ENCODE peak calls at places on chromosomes 1 and 21, in six cellular contexts. O is NCI-H774; H is tibial artery; S is NCI-H2081; R is activated gamma-delta T cell treated with anti-CD3 and anti-CD28 coated beads, Interleukin-2, amount 50 U/mL, for 16 hours; W is NCI-H1436. L is an unnamed sample.

GRCh38 chr21:26782754-26783153 is 62.5 kb downstream of the ADAMTS1 start:
- DNase-seq in O (no peak), H (no peak), S (no peak), R (no peak), W (no peak), L (no peak)

GRCh38 chr1:243179714-243180113 is 75.4 kb downstream of the CEP170 start:
- DNase-seq in O (no peak), H (no peak), S (no peak), R (no peak), W (peak; percentile 67), L (no peak)

GRCh38 chr1:201583663-201584062 is 44.7 kb downstream of the NAV1 start:
- DNase-seq in O (no peak), H (no peak), S (no peak), R (no peak), W (no peak), L (no peak)

GRCh38 chr1:185759061-185759460 is 24.9 kb downstream of the HMCN1 start:
- DNase-seq in O (no peak), H (no peak), S (no peak), R (no peak), W (no peak), L (no peak)

GRCh38 chr21:17257784-17258183 is 255.1 kb upstream of the CXADR start:
- DNase-seq in O (no peak), H (no peak), S (no peak), R (no peak), W (no peak), L (no peak)

GRCh38 chr1:170010443-170010842 is 64.1 kb downstream of the KIFAP3 start:
- DNase-seq in O (no peak), H (peak; percentile 51), S (no peak), R (no peak), W (peak; percentile 6), L (no peak)

GRCh38 chr1:212007896-212008295 is 27.5 kb downstream of the INTS7 start:
- DNase-seq in O (no peak), H (no peak), S (no peak), R (no peak), W (no peak), L (no peak)

GRCh38 chr1:117636637-117637425 is 31.0 kb downstream of the TENT5C start:
- DNase-seq in O (no peak), H (no peak), S (no peak), R (no peak), W (no peak), L (no peak)

GRCh38 chr21:43979654-43980053 is 32.5 kb upstream of the TRAPPC10 start:
- DNase-seq in O (no peak), H (no peak), S (no peak), R (no peak), W (no peak), L (no peak)

GRCh38 chr1:53327183-53327941 is 508 bp downstream of the LRP8 start:
- DNase-seq in O (peak; percentile 24), H (no peak), S (peak; percentile 29), R (peak; percentile 39), W (peak; percentile 26), L (peak; percentile 86)

GRCh38 chr1:204513117-204513716 is 3.0 kb upstream of the MDM4 start:
- DNase-seq in O (no peak), H (no peak), S (no peak), R (peak; percentile 20), W (no peak), L (no peak)

GRCh38 chr1:41580021-41580420 is 95.5 kb upstream of the EDN2 start:
- DNase-seq in O (no peak), H (no peak), S (no peak), R (no peak), W (no peak), L (no peak)

GRCh38 chr1:234967121-234967520 is 161.5 kb downstream of the TOMM20 start:
- DNase-seq in O (no peak), H (no peak), S (no peak), R (no peak), W (no peak), L (no peak)

GRCh38 chr1:93871356-93871755 is 7.7 kb downstream of the DNTTIP2 start:
- DNase-seq in O (no peak), H (no peak), S (no peak), R (no peak), W (no peak), L (no peak)

GRCh38 chr1:19704247-19705113 is 39.8 kb downstream of the HTR6 start:
- DNase-seq in O (peak; percentile 0), H (peak; percentile 67), S (peak; percentile 37), R (peak; percentile 15), W (peak; percentile 64), L (no peak)

GRCh38 chr1:42962641-42963377 is 4.1 kb upstream of the SLC2A1 start:
- DNase-seq in O (peak; percentile 83), H (peak; percentile 69), S (peak; percentile 11), R (no peak), W (peak; percentile 53), L (no peak)

GRCh38 chr1:230191079-230191478 is 124.0 kb downstream of the GALNT2 start:
- DNase-seq in O (no peak), H (peak; percentile 90), S (no peak), R (no peak), W (no peak), L (no peak)

GRCh38 chr1:17878837-17879236 is 123.7 kb downstream of the ACTL8 start:
- DNase-seq in O (no peak), H (no peak), S (no peak), R (no peak), W (no peak), L (no peak)

GRCh38 chr1:111197598-111198289 is 2.7 kb downstream of the DENND2D start:
- DNase-seq in O (no peak), H (no peak), S (no peak), R (no peak), W (no peak), L (no peak)

GRCh38 chr1:56688522-56689026 is 43.5 kb downstream of the PRKAA2 start:
- DNase-seq in O (peak; percentile 26), H (no peak), S (no peak), R (no peak), W (no peak), L (no peak)

GRCh38 chr1:27601771-27602509 is 2.0 kb downstream of the AHDC1 start:
- DNase-seq in O (no peak), H (peak; percentile 53), S (no peak), R (no peak), W (no peak), L (no peak)

GRCh38 chr21:42063578-42064521 is 7.3 kb upstream of the UMODL1 start:
- DNase-seq in O (no peak), H (no peak), S (no peak), R (peak; percentile 23), W (peak; percentile 21), L (no peak)

L was measured in chondrocyte.